ENCODE peak calls at places on chromosomes 2 and 18, in five cellular contexts. Q, H, L, G and F are unnamed samples.

GRCh38 chr2:176446718-176447414 is 177.6 kb downstream of the MTX2 start:
- DNase-seq in Q (no peak), L (no peak), H (no peak), G (no peak), F (no peak)

GRCh38 chr18:48662021-48662661 is 123.3 kb downstream of the CTIF start:
- DNase-seq in G (no peak), L (no peak), H (peak), Q (peak), F (no peak)

GRCh38 chr18:32956591-32957310 is 183.9 kb upstream of the KLHL14 start:
- DNase-seq in H (peak), Q (peak), L (no peak), G (no peak), F (no peak)

GRCh38 chr2:219209818-219210571 is 3.4 kb downstream of the ZFAND2B start:
- DNase-seq in H (no peak), G (no peak), Q (no peak), L (no peak), F (no peak)

GRCh38 chr2:147639891-147640290 is 204.9 kb upstream of the ACVR2A start:
- DNase-seq in H (no peak), L (no peak), Q (no peak), G (peak), F (no peak)

GRCh38 chr2:108220942-108221541 is 18.7 kb upstream of the SULT1C3 start:
- DNase-seq in Q (no peak), G (no peak), H (no peak), L (no peak), F (no peak)

GRCh38 chr2:217802876-217803638 is 199.7 kb downstream of the TNS1 start:
- DNase-seq in H (no peak), L (peak), Q (no peak), G (no peak), F (no peak)

GRCh38 chr2:12821656-12822055 is 104.9 kb downstream of the TRIB2 start:
- DNase-seq in L (no peak), Q (no peak), G (no peak), H (no peak), F (no peak)

GRCh38 chr2:237452846-237453245 is 34.2 kb upstream of the MLPH start:
- DNase-seq in G (no peak), Q (no peak), H (peak), L (no peak), F (no peak)

GRCh38 chr2:126793885-126794613 is 104.6 kb upstream of the TEX51 start:
- DNase-seq in G (no peak), Q (no peak), L (no peak), H (no peak), F (no peak)

GRCh38 chr2:170076189-170076588 is 101.8 kb upstream of the MYO3B start:
- DNase-seq in G (no peak), Q (no peak), H (no peak), L (no peak), F (no peak)

GRCh38 chr18:68186039-68186438 is 528.9 kb downstream of the TMX3 start:
- DNase-seq in H (no peak), G (no peak), L (no peak), Q (no peak), F (no peak)

GRCh38 chr18:48813833-48814489 is 136.8 kb downstream of the SMAD7 start:
- DNase-seq in G (no peak), H (no peak), L (no peak), Q (no peak), F (no peak)

GRCh38 chr2:67656875-67657274 is 259.7 kb downstream of the ETAA1 start:
- DNase-seq in H (no peak), G (no peak), L (no peak), Q (no peak), F (no peak)

GRCh38 chr18:3444954-3445353 is 5.0 kb upstream of the TGIF1 start:
- DNase-seq in Q (no peak), L (no peak), G (no peak), H (no peak), F (no peak)

GRCh38 chr18:3440340-3440739 is 9.6 kb upstream of the TGIF1 start:
- DNase-seq in L (no peak), G (no peak), Q (no peak), H (no peak), F (no peak)

GRCh38 chr18:3447035-3447894 is 2.7 kb upstream of the TGIF1 start:
- DNase-seq in H (peak), Q (peak), G (no peak), L (peak), F (no peak)

GRCh38 chr18:3442894-3443293 is 7.1 kb upstream of the TGIF1 start:
- DNase-seq in Q (no peak), G (no peak), H (no peak), L (no peak), F (no peak)

DNA sequence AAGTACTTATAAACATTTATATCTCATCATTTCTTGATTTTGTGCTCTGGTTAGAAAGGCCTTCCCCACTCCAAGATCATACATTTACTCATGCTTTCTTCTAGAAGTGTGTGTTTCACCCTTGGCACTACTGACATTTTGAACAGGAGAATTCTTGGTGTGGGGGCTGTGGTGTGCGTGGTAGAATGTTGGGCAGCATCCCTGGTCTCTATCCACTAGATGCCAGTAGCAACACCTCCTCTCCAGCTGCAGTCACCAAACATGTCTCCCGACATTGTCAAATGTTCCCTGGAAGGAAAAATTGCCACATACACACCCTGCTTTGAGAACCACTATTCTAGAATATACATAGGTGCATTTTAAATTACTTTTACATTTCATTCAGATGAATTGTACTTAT is 8.7 kb upstream of the TGIF1 start:
- DNase-seq in H (peak), L (no peak), G (no peak), Q (peak), F (no peak)
- TF ChIP-seq CTCF in H (peak), L (no peak), G (no peak), Q (peak), F (peak)

GRCh38 chr18:34544930-34545329 is 165.2 kb upstream of the DTNA start:
- DNase-seq in H (no peak), L (no peak), G (no peak), Q (no peak), F (no peak)
- H3K4me3 ChIP-seq in H (no peak), L (no peak), G (no peak), Q (no peak), F (no peak)

GRCh38 chr18:477565-477964 is 22.9 kb downstream of the COLEC12 start:
- DNase-seq in L (no peak), H (no peak), G (no peak), Q (no peak), F (no peak)
- TF ChIP-seq CTCF in L (no peak), H (peak), G (peak), Q (no peak), F (peak)

GRCh38 chr2:130754811-130755210 is 529 bp upstream of the AMER3 start:
- DNase-seq in L (no peak), H (no peak), Q (no peak), G (no peak), F (no peak)

GRCh38 chr2:130759906-130760753 is 4.8 kb downstream of the AMER3 start:
- DNase-seq in Q (no peak), L (no peak), H (no peak), G (no peak), F (no peak)

GRCh38 chr2:130755234-130756040 is at the start of gene AMER3:
- DNase-seq in L (no peak), Q (no peak), H (no peak), G (no peak), F (no peak)

GRCh38 chr2:130756721-130757195 is 1.4 kb downstream of the AMER3 start:
- DNase-seq in Q (no peak), L (no peak), H (no peak), G (no peak), F (no peak)

DNA sequence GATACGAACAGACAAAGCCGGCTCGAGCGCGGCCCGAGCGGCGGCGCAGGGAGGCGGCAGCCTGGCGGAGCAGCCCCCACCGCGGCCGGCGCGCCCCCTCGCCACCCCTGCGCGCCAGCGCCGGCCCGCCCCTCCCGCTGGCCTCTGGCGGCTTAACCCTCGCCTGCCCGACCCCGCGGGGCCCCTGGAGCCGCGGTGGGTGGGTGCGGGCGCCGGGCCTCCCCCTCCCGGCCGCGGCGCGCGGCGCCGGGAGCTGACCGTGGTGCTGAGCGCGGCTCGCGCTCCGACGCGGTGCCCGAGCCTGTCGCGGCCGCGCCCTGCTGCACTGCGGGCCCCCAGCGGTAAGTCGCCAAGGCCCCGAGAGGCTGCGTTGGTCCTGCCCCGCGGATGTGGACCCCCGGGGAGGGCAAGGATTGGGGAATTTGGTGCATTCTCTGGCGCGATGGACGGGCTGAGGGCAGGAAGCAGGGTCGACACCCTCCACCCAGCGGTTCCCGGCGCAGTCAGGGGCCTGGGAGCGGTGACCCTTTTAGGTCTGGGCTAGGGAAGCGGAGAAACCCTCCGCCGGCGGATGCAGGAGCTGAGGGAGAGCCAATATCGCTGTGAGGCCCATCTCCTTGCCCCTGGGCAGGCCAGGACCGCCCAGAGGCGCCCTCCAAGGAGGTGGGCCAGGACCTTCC is 841 bp downstream of the AMER3 start:
- DNase-seq in H (no peak), L (no peak), Q (no peak), G (no peak), F (no peak)
- H3K4me3 ChIP-seq in H (no peak), L (no peak), Q (no peak), G (no peak), F (no peak)

GRCh38 chr2:152408260-152408659 is 73.3 kb downstream of the FMNL2 start:
- DNase-seq in Q (no peak), G (no peak), H (no peak), L (no peak), F (no peak)

GRCh38 chr2:152407806-152408205 is 72.8 kb downstream of the FMNL2 start:
- DNase-seq in L (no peak), H (no peak), Q (no peak), G (no peak), F (no peak)

GRCh38 chr2:152406836-152407161 is 71.8 kb downstream of the FMNL2 start:
- DNase-seq in Q (no peak), L (no peak), H (no peak), G (no peak), F (no peak)

GRCh38 chr2:152406119-152406835 is 71.3 kb downstream of the FMNL2 start:
- DNase-seq in G (no peak), L (no peak), H (no peak), Q (no peak), F (no peak)

GRCh38 chr2:152407204-152407721 is 72.3 kb downstream of the FMNL2 start:
- DNase-seq in H (peak), Q (peak), G (peak), L (peak), F (no peak)
- TF ChIP-seq CTCF in H (peak), Q (no peak), G (no peak), L (no peak), F (no peak)

GRCh38 chr2:44938287-44939073 is 3.0 kb upstream of the SIX3 start:
- DNase-seq in Q (no peak), H (no peak), L (no peak), G (no peak), F (no peak)

GRCh38 chr2:44936275-44936674 is 5.2 kb upstream of the SIX3 start:
- DNase-seq in L (no peak), G (no peak), H (no peak), Q (no peak), F (no peak)

GRCh38 chr2:44937688-44938240 is 3.7 kb upstream of the SIX3 start:
- DNase-seq in L (no peak), Q (no peak), H (no peak), G (no peak), F (no peak)

GRCh38 chr2:44935854-44936185 is 5.7 kb upstream of the SIX3 start:
- DNase-seq in Q (no peak), L (no peak), G (no peak), H (no peak), F (no peak)

GRCh38 chr2:44936715-44937687 is 4.5 kb upstream of the SIX3 start:
- DNase-seq in G (no peak), H (no peak), Q (no peak), L (no peak), F (no peak)
- H3K4me3 ChIP-seq in G (no peak), H (no peak), Q (no peak), L (no peak), F (no peak)